ENCODE peak calls at places on chromosomes 13 and 19, in four cellular contexts. One of them, this sample, is unnamed.
A peak's percentile ranks its signal among the peaks of the same experiment; 100 is the strongest.

GRCh38 chr13:83229574-83230300 is 652.5 kb downstream of the SLITRK1 start:
- DNase-seq in WTC11: no peak
- DNase-seq in GM12878: no peak
- DNase-seq in K562: no peak
- DNase-seq in this sample: no peak

GRCh38 chr19:39915101-39915847 is 19.2 kb downstream of the FCGBP start:
- DNase-seq in GM12878: no peak
- DNase-seq in K562: no peak
- DNase-seq in WTC11: no peak
- DNase-seq in this sample: no peak

GRCh38 chr19:13024958-13025653 is 29.8 kb downstream of the NFIX start:
- DNase-seq in K562: no peak
- DNase-seq in WTC11: peak; percentile 56
- DNase-seq in GM12878: no peak
- DNase-seq in this sample: no peak

GRCh38 chr19:1081301-1082164 is 13.6 kb downstream of the POLR2E start:
- DNase-seq in GM12878: no peak
- DNase-seq in K562: no peak
- DNase-seq in WTC11: peak; percentile 46
- DNase-seq in this sample: no peak

GRCh38 chr13:110716235-110716505 is 2.7 kb downstream of the ING1 start:
- DNase-seq in GM12878: no peak
- DNase-seq in WTC11: no peak
- DNase-seq in K562: peak; percentile 12
- DNase-seq in this sample: no peak

GRCh38 chr13:112781881-112782361 is 92.1 kb downstream of the ATP11A start:
- DNase-seq in K562: no peak
- DNase-seq in WTC11: no peak
- DNase-seq in GM12878: no peak
- DNase-seq in this sample: peak; percentile 75

GRCh38 chr13:108214511-108215383 is 589 bp downstream of the LIG4 start:
- DNase-seq in K562: no peak
- DNase-seq in WTC11: peak; percentile 17
- DNase-seq in GM12878: no peak
- DNase-seq in this sample: peak; percentile 36

GRCh38 chr19:1465191-1466016 is 13.6 kb downstream of the C19orf25 start:
- DNase-seq in WTC11: peak; percentile 74
- DNase-seq in K562: no peak
- DNase-seq in GM12878: no peak
- DNase-seq in this sample: no peak

GRCh38 chr19:16281743-16282142 is 42.9 kb upstream of the KLF2 start:
- DNase-seq in K562: no peak
- DNase-seq in GM12878: no peak
- DNase-seq in WTC11: no peak
- DNase-seq in this sample: no peak

GRCh38 chr13:21738636-21739035 is 67.8 kb downstream of the FGF9 start:
- DNase-seq in WTC11: no peak
- DNase-seq in GM12878: no peak
- DNase-seq in K562: no peak
- DNase-seq in this sample: no peak

GRCh38 chr13:59545007-59545406 is 618.7 kb downstream of the DIAPH3 start:
- DNase-seq in GM12878: no peak
- DNase-seq in K562: no peak
- DNase-seq in WTC11: peak; percentile 23
- DNase-seq in this sample: no peak

GRCh38 chr13:42276683-42277082 is 4.7 kb downstream of the AKAP11 start:
- DNase-seq in WTC11: no peak
- DNase-seq in K562: no peak
- DNase-seq in GM12878: no peak
- DNase-seq in this sample: no peak

GRCh38 chr13:71880753-71881541 is 13.9 kb upstream of the DACH1 start:
- DNase-seq in GM12878: no peak
- DNase-seq in WTC11: no peak
- DNase-seq in K562: no peak
- DNase-seq in this sample: no peak

GRCh38 chr19:46844067-46844489 is 6.6 kb downstream of the AP2S1 start:
- DNase-seq in K562: peak; percentile 73
- DNase-seq in WTC11: no peak
- DNase-seq in GM12878: no peak
- DNase-seq in this sample: no peak

GRCh38 chr13:50283017-50283416 is 267.8 kb downstream of the KCNRG start:
- DNase-seq in GM12878: no peak
- DNase-seq in WTC11: no peak
- DNase-seq in K562: no peak
- DNase-seq in this sample: no peak

GRCh38 chr19:12606796-12607195 is 3.8 kb downstream of the ZNF490 start:
- DNase-seq in K562: no peak
- DNase-seq in GM12878: no peak
- DNase-seq in WTC11: no peak
- DNase-seq in this sample: no peak

GRCh38 chr13:31201341-31202024 is 1.7 kb downstream of the B3GLCT start:
- DNase-seq in K562: no peak
- DNase-seq in WTC11: no peak
- DNase-seq in GM12878: no peak
- DNase-seq in this sample: peak; percentile 44

GRCh38 chr13:20402881-20403280 is 122.8 kb downstream of the CRYL1 start:
- DNase-seq in K562: no peak
- DNase-seq in WTC11: no peak
- DNase-seq in GM12878: no peak
- DNase-seq in this sample: no peak

GRCh38 chr13:20400774-20401173 is 124.9 kb downstream of the CRYL1 start:
- DNase-seq in GM12878: no peak
- DNase-seq in WTC11: no peak
- DNase-seq in K562: no peak
- DNase-seq in this sample: no peak

GRCh38 chr13:20403826-20404225 is 121.8 kb downstream of the CRYL1 start:
- DNase-seq in WTC11: no peak
- DNase-seq in K562: no peak
- DNase-seq in GM12878: no peak
- DNase-seq in this sample: no peak

GRCh38 chr13:20401586-20401957 is 124.1 kb downstream of the CRYL1 start:
- DNase-seq in K562: no peak
- DNase-seq in GM12878: no peak
- DNase-seq in WTC11: no peak
- DNase-seq in this sample: no peak

GRCh38 chr13:20401958-20402856 is 123.5 kb downstream of the CRYL1 start:
- DNase-seq in WTC11: no peak
- DNase-seq in GM12878: no peak
- DNase-seq in K562: no peak
- DNase-seq in this sample: no peak
- TF ChIP-seq USF1 in WTC11: no peak
- TF ChIP-seq USF1 in GM12878: no peak
- TF ChIP-seq USF1 in K562: no peak
- TF ChIP-seq USF1 in this sample: no peak

GRCh38 chr13:34038326-34039068 is 220.5 kb downstream of the RFC3 start:
- DNase-seq in GM12878: peak; percentile 16
- DNase-seq in K562: no peak
- DNase-seq in WTC11: no peak
- DNase-seq in this sample: no peak

GRCh38 chr13:34039678-34040077 is 221.7 kb downstream of the RFC3 start:
- DNase-seq in K562: no peak
- DNase-seq in GM12878: no peak
- DNase-seq in WTC11: no peak
- DNase-seq in this sample: no peak

GRCh38 chr13:34035178-34035577 is 217.2 kb downstream of the RFC3 start:
- DNase-seq in WTC11: no peak
- DNase-seq in GM12878: no peak
- DNase-seq in K562: no peak
- DNase-seq in this sample: no peak

GRCh38 chr13:34035676-34036325 is 217.9 kb downstream of the RFC3 start:
- DNase-seq in WTC11: no peak
- DNase-seq in GM12878: no peak
- DNase-seq in K562: no peak
- DNase-seq in this sample: no peak

GRCh38 chr13:34037636-34038325 is 219.8 kb downstream of the RFC3 start:
- DNase-seq in GM12878: no peak
- DNase-seq in K562: no peak
- DNase-seq in WTC11: no peak
- DNase-seq in this sample: no peak
- TF ChIP-seq USF1 in GM12878: no peak
- TF ChIP-seq USF1 in K562: no peak
- TF ChIP-seq USF1 in WTC11: no peak
- TF ChIP-seq USF1 in this sample: no peak

GRCh38 chr13:73201601-73202000 is 142.8 kb downstream of the KLF5 start:
- DNase-seq in K562: no peak
- DNase-seq in WTC11: no peak
- DNase-seq in GM12878: no peak
- DNase-seq in this sample: no peak

GRCh38 chr13:73200432-73200831 is 141.6 kb downstream of the KLF5 start:
- DNase-seq in K562: no peak
- DNase-seq in GM12878: no peak
- DNase-seq in WTC11: no peak
- DNase-seq in this sample: no peak

GRCh38 chr13:73195091-73195490 is 136.3 kb downstream of the KLF5 start:
- DNase-seq in WTC11: no peak
- DNase-seq in GM12878: no peak
- DNase-seq in K562: no peak
- DNase-seq in this sample: no peak

GRCh38 chr13:73194310-73194709 is 135.5 kb downstream of the KLF5 start:
- DNase-seq in WTC11: no peak
- DNase-seq in GM12878: no peak
- DNase-seq in K562: no peak
- DNase-seq in this sample: peak; percentile 4

GRCh38 chr13:73198888-73199497 is 140.2 kb downstream of the KLF5 start:
- DNase-seq in GM12878: no peak
- DNase-seq in K562: no peak
- DNase-seq in WTC11: no peak
- DNase-seq in this sample: no peak
- TF ChIP-seq USF1 in GM12878: no peak
- TF ChIP-seq USF1 in K562: no peak
- TF ChIP-seq USF1 in WTC11: no peak
- TF ChIP-seq USF1 in this sample: no peak

GRCh38 chr13:37481005-37481857 is 117.3 kb downstream of the POSTN start:
- DNase-seq in K562: no peak
- DNase-seq in GM12878: no peak
- DNase-seq in WTC11: no peak
- DNase-seq in this sample: no peak
- TF ChIP-seq USF1 in K562: no peak
- TF ChIP-seq USF1 in GM12878: no peak
- TF ChIP-seq USF1 in WTC11: no peak
- TF ChIP-seq USF1 in this sample: peak; percentile 57

DNA sequence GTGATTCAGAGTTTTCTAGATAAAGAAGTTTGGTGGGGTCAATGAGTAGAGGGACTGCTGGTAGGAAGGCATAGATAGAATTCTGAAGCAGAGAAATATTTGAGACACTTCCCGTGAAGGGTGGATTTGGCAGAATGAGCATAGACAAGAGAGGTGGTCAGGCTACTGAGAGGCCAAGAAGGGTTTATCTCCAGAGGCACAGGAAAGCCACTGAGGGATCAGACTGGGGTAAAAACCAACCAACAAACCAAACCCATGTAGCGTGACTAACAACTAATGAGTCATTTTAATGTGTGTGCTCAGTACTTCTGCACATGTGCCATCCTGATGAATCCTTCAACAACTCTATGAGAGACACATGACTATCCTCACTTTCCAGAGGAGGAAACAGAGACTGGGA is 60.0 kb upstream of the SERP2 start:
- DNase-seq in K562: no peak
- DNase-seq in WTC11: no peak
- DNase-seq in GM12878: no peak
- DNase-seq in this sample: no peak
- TF ChIP-seq USF1 in K562: no peak
- TF ChIP-seq USF1 in WTC11: no peak
- TF ChIP-seq USF1 in GM12878: no peak
- TF ChIP-seq USF1 in this sample: no peak

GRCh38 chr13:38763446-38764381 is 76.8 kb downstream of the FREM2 start:
- DNase-seq in GM12878: no peak
- DNase-seq in WTC11: peak; percentile 22
- DNase-seq in K562: peak; percentile 14
- DNase-seq in this sample: peak; percentile 36
- TF ChIP-seq USF1 in GM12878: no peak
- TF ChIP-seq USF1 in WTC11: no peak
- TF ChIP-seq USF1 in K562: no peak
- TF ChIP-seq USF1 in this sample: no peak

GRCh38 chr13:37476874-37477273 is 121.7 kb downstream of the POSTN start:
- DNase-seq in WTC11: no peak
- DNase-seq in GM12878: no peak
- DNase-seq in K562: no peak
- DNase-seq in this sample: no peak
- TF ChIP-seq USF1 in WTC11: no peak
- TF ChIP-seq USF1 in GM12878: no peak
- TF ChIP-seq USF1 in K562: no peak
- TF ChIP-seq USF1 in this sample: no peak

GRCh38 chr19:23436944-23437343 is 41.7 kb upstream of the ZNF91 start:
- DNase-seq in GM12878: no peak
- DNase-seq in K562: peak; percentile 11
- DNase-seq in WTC11: peak; percentile 21
- DNase-seq in this sample: no peak

GRCh38 chr19:23439623-23440022 is 44.4 kb upstream of the ZNF91 start:
- DNase-seq in K562: no peak
- DNase-seq in WTC11: peak; percentile 38
- DNase-seq in GM12878: no peak
- DNase-seq in this sample: no peak

GRCh38 chr19:23440207-23440606 is 44.9 kb upstream of the ZNF91 start:
- DNase-seq in K562: peak; percentile 12
- DNase-seq in WTC11: peak; percentile 43
- DNase-seq in GM12878: no peak
- DNase-seq in this sample: peak; percentile 30

GRCh38 chr19:23437901-23438300 is 42.6 kb upstream of the ZNF91 start:
- DNase-seq in K562: no peak
- DNase-seq in GM12878: no peak
- DNase-seq in WTC11: no peak
- DNase-seq in this sample: no peak

DNA sequence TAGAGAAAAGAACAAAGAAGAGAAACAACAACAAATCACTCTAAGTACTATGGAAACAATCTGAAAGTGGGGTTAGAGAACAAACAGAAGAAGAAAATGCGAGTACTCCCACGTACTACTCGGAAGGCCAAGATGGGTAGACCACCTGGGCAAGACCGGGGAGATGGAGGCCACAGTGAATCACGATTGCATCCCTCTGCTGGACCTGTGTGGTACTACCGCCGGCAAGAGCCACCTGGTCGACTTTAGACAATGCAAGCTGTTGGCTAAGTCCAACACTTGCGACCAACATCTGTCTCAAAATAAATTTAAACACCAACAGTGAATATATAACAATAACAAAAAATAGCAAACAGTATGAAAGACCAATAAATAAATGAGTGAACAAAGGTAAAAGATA is 45.5 kb upstream of the ZNF91 start:
- DNase-seq in WTC11: peak; percentile 66
- DNase-seq in K562: no peak
- DNase-seq in GM12878: no peak
- DNase-seq in this sample: peak; percentile 39
- TF ChIP-seq USF1 in WTC11: no peak
- TF ChIP-seq USF1 in K562: no peak
- TF ChIP-seq USF1 in GM12878: no peak
- TF ChIP-seq USF1 in this sample: no peak